ENCODE peak calls at places on chromosomes 5 and 9, in ten cellular contexts. G, B, T, J, V, Y, D, S, Q and E are unnamed samples.
A peak's percentile ranks its signal among the peaks of the same experiment; 100 is the strongest.

GRCh38 chr9:130579738-130580463 is 524 bp downstream of the FUBP3 start:
- DNase-seq in G (peak; percentile 70), B (no peak), T (no peak), J (peak; percentile 22), V (no peak), Y (no peak), D (no peak), S (no peak), Q (no peak), E (peak; percentile 30)

GRCh38 chr9:115262477-115262876 is 144.5 kb upstream of the TNC start:
- DNase-seq in G (peak; percentile 83), B (peak; percentile 43), T (peak; percentile 100), J (no peak), V (peak; percentile 86), Y (peak; percentile 100), D (no peak), S (no peak), Q (no peak), E (peak; percentile 67)

GRCh38 chr9:72454871-72455471 is 66.4 kb upstream of the TMC1 start:
- DNase-seq in G (no peak), B (no peak), T (no peak), J (no peak), V (no peak), Y (no peak), D (no peak), S (no peak), Q (no peak), E (no peak)

GRCh38 chr9:16031971-16032370 is 479.1 kb downstream of the CCDC171 start:
- DNase-seq in G (no peak), B (peak; percentile 26), T (peak; percentile 85), J (no peak), V (no peak), Y (no peak), D (no peak), S (no peak), Q (no peak), E (no peak)

GRCh38 chr9:126755325-126755875 is 49.4 kb upstream of the ZBTB43 start:
- DNase-seq in G (no peak), B (no peak), T (no peak), J (no peak), V (no peak), Y (no peak), D (no peak), S (no peak), Q (no peak), E (no peak)

GRCh38 chr5:133343196-133343595 is 269.1 kb downstream of the FSTL4 start:
- DNase-seq in G (no peak), B (no peak), T (no peak), J (no peak), V (no peak), Y (no peak), D (no peak), S (no peak), Q (no peak), E (no peak)

GRCh38 chr5:7667216-7667767 is 183.6 kb downstream of the CFAP90 start:
- DNase-seq in G (no peak), B (no peak), T (no peak), J (no peak), V (no peak), Y (peak; percentile 79), D (no peak), S (no peak), Q (no peak), E (no peak)

GRCh38 chr5:5384634-5385033 is 37.8 kb upstream of the ICE1 start:
- DNase-seq in G (no peak), B (no peak), T (no peak), J (no peak), V (no peak), Y (no peak), D (no peak), S (no peak), Q (no peak), E (no peak)

GRCh38 chr9:125889122-125889523 is 141.9 kb downstream of the PBX3 start:
- DNase-seq in G (peak; percentile 66), B (no peak), T (peak; percentile 44), J (no peak), V (peak; percentile 41), Y (no peak), D (peak; percentile 63), S (no peak), Q (no peak), E (no peak)

GRCh38 chr9:21836437-21837161 is 34.2 kb downstream of the MTAP start:
- DNase-seq in G (no peak), B (no peak), T (no peak), J (no peak), V (no peak), Y (peak; percentile 90), D (no peak), S (no peak), Q (no peak), E (peak; percentile 95)

GRCh38 chr9:100472725-100473261 is at the start of gene TMEFF1:
- DNase-seq in G (no peak), B (peak; percentile 90), T (peak; percentile 71), J (peak; percentile 85), V (peak; percentile 23), Y (no peak), D (peak; percentile 62), S (peak; percentile 68), Q (no peak), E (peak; percentile 71)

GRCh38 chr9:114177423-114178064 is 22.2 kb downstream of the COL27A1 start:
- DNase-seq in G (no peak), B (peak; percentile 65), T (peak; percentile 74), J (no peak), V (no peak), Y (no peak), D (no peak), S (no peak), Q (no peak), E (peak; percentile 83)

GRCh38 chr9:110048976-110049698 is 158.8 kb downstream of the C9orf152 start:
- DNase-seq in G (no peak), B (no peak), T (peak; percentile 61), J (peak; percentile 36), V (no peak), Y (no peak), D (peak; percentile 31), S (peak; percentile 18), Q (peak; percentile 29), E (peak; percentile 23)

GRCh38 chr9:111917980-111918379 is 21.4 kb downstream of the UGCG start:
- DNase-seq in G (no peak), B (no peak), T (no peak), J (no peak), V (no peak), Y (no peak), D (no peak), S (no peak), Q (no peak), E (no peak)

GRCh38 chr5:77390222-77390621 is 101.9 kb downstream of the WDR41 start:
- DNase-seq in G (no peak), B (no peak), T (no peak), J (no peak), V (no peak), Y (no peak), D (no peak), S (no peak), Q (no peak), E (no peak)

GRCh38 chr9:14298607-14299022 is 15.3 kb downstream of the NFIB start:
- DNase-seq in G (no peak), B (no peak), T (no peak), J (no peak), V (no peak), Y (no peak), D (no peak), S (no peak), Q (no peak), E (no peak)

GRCh38 chr9:90201770-90202169 is 440.9 kb downstream of the DIRAS2 start:
- DNase-seq in G (no peak), B (no peak), T (no peak), J (no peak), V (no peak), Y (no peak), D (no peak), S (no peak), Q (no peak), E (no peak)

GRCh38 chr9:137304383-137305059 is 2.5 kb upstream of the NRARP start:
- DNase-seq in G (no peak), B (no peak), T (peak; percentile 32), J (no peak), V (peak; percentile 15), Y (no peak), D (peak; percentile 37), S (no peak), Q (no peak), E (no peak)

GRCh38 chr5:77853353-77853907 is 77.3 kb upstream of the TBCA start:
- DNase-seq in G (no peak), B (no peak), T (no peak), J (no peak), V (no peak), Y (no peak), D (no peak), S (no peak), Q (no peak), E (no peak)

GRCh38 chr5:27494845-27495244 is 456.5 kb upstream of the CDH9 start:
- DNase-seq in G (no peak), B (peak; percentile 15), T (no peak), J (no peak), V (no peak), Y (peak; percentile 54), D (no peak), S (no peak), Q (no peak), E (no peak)

GRCh38 chr5:81544351-81545001 is 150.5 kb upstream of the ACOT12 start:
- DNase-seq in G (no peak), B (no peak), T (no peak), J (no peak), V (no peak), Y (no peak), D (no peak), S (no peak), Q (no peak), E (no peak)